ENCODE peak calls at places on chromosome 10, in seven cellular contexts. E is C1 segment of cervical spinal cord; T is cardiac fibroblast; C is ovary; S is CD8-positive, alpha-beta memory T cell; M is PC-9; B is activated T-cell treated with anti-CD3 and anti-CD28 coated beads for 24 hours. L is an unnamed sample.

GRCh38 chr10:100291356-100291755 is 4.9 kb upstream of the BLOC1S2 start:
- DNase-seq in E (no peak), T (no peak), C (no peak), S (no peak), M (no peak), B (no peak), L (no peak)

GRCh38 chr10:46001187-46001756 is 29.0 kb downstream of the TIMM23 start:
- DNase-seq in E (no peak), T (no peak), C (no peak), S (no peak), M (no peak), B (no peak), L (no peak)

GRCh38 chr10:45008524-45009161 is 7.9 kb downstream of the ZNF22 start:
- DNase-seq in E (peak), T (peak), C (no peak), S (no peak), M (peak), B (no peak), L (peak)

GRCh38 chr10:75645704-75646103 is 214.3 kb downstream of the LRMDA start:
- DNase-seq in E (no peak), T (no peak), C (no peak), S (no peak), M (no peak), B (no peak), L (no peak)

GRCh38 chr10:97278491-97278989 is 13.9 kb downstream of the ARHGAP19 start:
- DNase-seq in E (no peak), T (peak), C (no peak), S (no peak), M (peak), B (no peak), L (no peak)

GRCh38 chr10:86178401-86179142 is 188.0 kb downstream of the GRID1 start:
- DNase-seq in E (peak), T (peak), C (no peak), S (no peak), M (no peak), B (no peak), L (no peak)

GRCh38 chr10:22631646-22632278 is 82.6 kb downstream of the PIP4K2A start:
- DNase-seq in E (peak), T (peak), C (no peak), S (no peak), M (no peak), B (no peak), L (no peak)

GRCh38 chr10:119489572-119490326 is 52.8 kb downstream of the RGS10 start:
- DNase-seq in E (peak), T (peak), C (peak), S (peak), M (no peak), B (peak), L (peak)

GRCh38 chr10:86599729-86600128 is 54.6 kb upstream of the OPN4 start:
- DNase-seq in E (no peak), T (no peak), C (no peak), S (no peak), M (no peak), B (no peak), L (no peak)

GRCh38 chr10:7248148-7248547 is 162.7 kb downstream of the SFMBT2 start:
- DNase-seq in E (no peak), T (no peak), C (no peak), S (no peak), M (no peak), B (no peak), L (no peak)

GRCh38 chr10:14601872-14602725 is 172.6 kb downstream of the FAM107B start:
- DNase-seq in E (no peak), T (peak), C (no peak), S (peak), M (peak), B (no peak), L (peak)

GRCh38 chr10:131662851-131663250 is 238.0 kb upstream of the PPP2R2D start:
- DNase-seq in E (no peak), T (no peak), C (no peak), S (no peak), M (no peak), B (no peak), L (no peak)

GRCh38 chr10:96703358-96703757 is 17.0 kb downstream of the PIK3AP1 start:
- DNase-seq in E (no peak), T (no peak), C (no peak), S (no peak), M (no peak), B (no peak), L (no peak)

GRCh38 chr10:34638405-34639054 is 176.6 kb downstream of the PARD3 start:
- DNase-seq in E (peak), T (peak), C (peak), S (peak), M (peak), B (peak), L (peak)

GRCh38 chr10:92382631-92383030 is 91.7 kb downstream of the MARCHF5 start:
- DNase-seq in E (no peak), T (no peak), C (no peak), S (no peak), M (no peak), B (no peak), L (no peak)

GRCh38 chr10:36254191-36254590 is 612.1 kb upstream of the FZD8 start:
- DNase-seq in E (no peak), T (peak), C (peak), S (no peak), M (no peak), B (no peak), L (no peak)

GRCh38 chr10:96367470-96367869 is 8.7 kb upstream of the OPALIN start:
- DNase-seq in E (no peak), T (no peak), C (no peak), S (no peak), M (no peak), B (no peak), L (no peak)

GRCh38 chr10:1373287-1373686 is 317.1 kb downstream of the WDR37 start:
- DNase-seq in E (no peak), T (no peak), C (no peak), S (no peak), M (no peak), B (no peak), L (no peak)

GRCh38 chr10:103747193-103747865 is 108.0 kb downstream of the SH3PXD2A start:
- DNase-seq in E (no peak), T (no peak), C (no peak), S (no peak), M (no peak), B (no peak), L (no peak)

GRCh38 chr10:49629286-49629915 is 15.6 kb downstream of the CHAT start:
- DNase-seq in E (no peak), T (no peak), C (no peak), S (no peak), M (no peak), B (no peak), L (no peak)

GRCh38 chr10:73590881-73591577 is at the start of gene USP54:
- DNase-seq in E (peak), T (peak), C (no peak), S (no peak), M (peak), B (no peak), L (no peak)

GRCh38 chr10:107166378-107166777 is 1.9 kb upstream of the SORCS1 start:
- DNase-seq in E (no peak), T (no peak), C (no peak), S (no peak), M (no peak), B (no peak), L (no peak)

GRCh38 chr10:25082276-25083204 is 66.1 kb downstream of the THNSL1 start:
- DNase-seq in E (peak), T (no peak), C (no peak), S (no peak), M (no peak), B (no peak), L (no peak)

GRCh38 chr10:46080886-46081285 is 34.8 kb upstream of the MSMB start:
- DNase-seq in E (no peak), T (no peak), C (no peak), S (no peak), M (no peak), B (no peak), L (no peak)

GRCh38 chr10:33134011-33134751 is 176.2 kb upstream of the ITGB1 start:
- DNase-seq in E (no peak), T (peak), C (no peak), S (peak), M (peak), B (peak), L (peak)

GRCh38 chr10:78543749-78544446 is 510.2 kb downstream of the RPS24 start:
- DNase-seq in E (peak), T (peak), C (peak), S (no peak), M (no peak), B (no peak), L (peak)

GRCh38 chr10:75408911-75409885 is 7.6 kb upstream of the ZNF503 start:
- DNase-seq in E (peak), T (peak), C (peak), S (no peak), M (peak), B (no peak), L (no peak)

GRCh38 chr10:132547421-132547861 is 9.9 kb downstream of the INPP5A start:
- DNase-seq in E (no peak), T (no peak), C (peak), S (no peak), M (no peak), B (no peak), L (no peak)

GRCh38 chr10:97498841-97499560 is at the start of gene UBTD1:
- DNase-seq in E (peak), T (peak), C (peak), S (peak), M (no peak), B (peak), L (peak)

GRCh38 chr10:113960617-113961260 is 82.9 kb upstream of the ADRB1 start:
- DNase-seq in E (no peak), T (no peak), C (no peak), S (peak), M (peak), B (no peak), L (peak)

GRCh38 chr10:8969853-8970252 is 915.4 kb downstream of the GATA3 start:
- DNase-seq in E (no peak), T (no peak), C (no peak), S (no peak), M (no peak), B (no peak), L (no peak)

GRCh38 chr10:68502846-68503245 is 24.5 kb downstream of the SLC25A16 start:
- DNase-seq in E (no peak), T (no peak), C (no peak), S (no peak), M (no peak), B (no peak), L (no peak)

GRCh38 chr10:60963441-60964256 is 19.7 kb upstream of the RHOBTB1 start:
- DNase-seq in E (no peak), T (peak), C (no peak), S (no peak), M (peak), B (no peak), L (no peak)

GRCh38 chr10:47264797-47265281 is 35.2 kb upstream of the GDF10 start:
- DNase-seq in E (no peak), T (no peak), C (no peak), S (no peak), M (no peak), B (peak), L (peak)